ENCODE peak calls at places on chromosomes 2 and 18, in eight cellular contexts. One of them, this sample, is unnamed.

GRCh38 chr2:95531254-95531771 is 46.8 kb upstream of the TRIM43B start:
- DNase-seq in hippocampal formation: no peak
- DNase-seq in stimulated activated CD4-positive, alpha-beta T cell treated with anti-CD3 and anti-CD28 coated beads, Interleukin-4, amount 100 ng/mL, for 4 hours: no peak
- DNase-seq in H4: no peak
- DNase-seq in iPS-NIHi11: peak; percentile 7
- DNase-seq in foreskin fibroblast: no peak
- DNase-seq in cardiac fibroblast: peak; percentile 13
- DNase-seq in epithelial cell of prostate: no peak
- DNase-seq in this sample: peak; percentile 74

GRCh38 chr2:213089438-213089837 is 62.0 kb downstream of the IKZF2 start:
- DNase-seq in epithelial cell of prostate: no peak
- DNase-seq in hippocampal formation: no peak
- DNase-seq in cardiac fibroblast: peak; percentile 65
- DNase-seq in stimulated activated CD4-positive, alpha-beta T cell treated with anti-CD3 and anti-CD28 coated beads, Interleukin-4, amount 100 ng/mL, for 4 hours: no peak
- DNase-seq in iPS-NIHi11: no peak
- DNase-seq in foreskin fibroblast: peak; percentile 36
- DNase-seq in H4: no peak
- DNase-seq in this sample: no peak

GRCh38 chr2:164155558-164155957 is 419.8 kb upstream of the FIGN start:
- DNase-seq in H4: no peak
- DNase-seq in foreskin fibroblast: no peak
- DNase-seq in stimulated activated CD4-positive, alpha-beta T cell treated with anti-CD3 and anti-CD28 coated beads, Interleukin-4, amount 100 ng/mL, for 4 hours: no peak
- DNase-seq in iPS-NIHi11: no peak
- DNase-seq in cardiac fibroblast: no peak
- DNase-seq in hippocampal formation: no peak
- DNase-seq in epithelial cell of prostate: no peak
- DNase-seq in this sample: no peak

GRCh38 chr18:49560277-49561126 is 1.4 kb upstream of the LIPG start:
- DNase-seq in H4: no peak
- DNase-seq in cardiac fibroblast: peak; percentile 27
- DNase-seq in iPS-NIHi11: peak; percentile 29
- DNase-seq in hippocampal formation: no peak
- DNase-seq in foreskin fibroblast: no peak
- DNase-seq in epithelial cell of prostate: no peak
- DNase-seq in stimulated activated CD4-positive, alpha-beta T cell treated with anti-CD3 and anti-CD28 coated beads, Interleukin-4, amount 100 ng/mL, for 4 hours: no peak
- DNase-seq in this sample: no peak

GRCh38 chr2:871926-872680 is 78.5 kb upstream of the SNTG2 start:
- DNase-seq in cardiac fibroblast: no peak
- DNase-seq in hippocampal formation: no peak
- DNase-seq in epithelial cell of prostate: no peak
- DNase-seq in stimulated activated CD4-positive, alpha-beta T cell treated with anti-CD3 and anti-CD28 coated beads, Interleukin-4, amount 100 ng/mL, for 4 hours: no peak
- DNase-seq in iPS-NIHi11: no peak
- DNase-seq in foreskin fibroblast: no peak
- DNase-seq in H4: no peak
- DNase-seq in this sample: no peak

GRCh38 chr18:35127201-35127600 is 86.0 kb downstream of the MAPRE2 start:
- DNase-seq in iPS-NIHi11: peak; percentile 67
- DNase-seq in cardiac fibroblast: peak; percentile 30
- DNase-seq in epithelial cell of prostate: no peak
- DNase-seq in hippocampal formation: no peak
- DNase-seq in foreskin fibroblast: no peak
- DNase-seq in stimulated activated CD4-positive, alpha-beta T cell treated with anti-CD3 and anti-CD28 coated beads, Interleukin-4, amount 100 ng/mL, for 4 hours: no peak
- DNase-seq in H4: no peak
- DNase-seq in this sample: no peak

GRCh38 chr2:160205511-160205910 is 5.4 kb upstream of the ITGB6 start:
- DNase-seq in H4: peak; percentile 97
- DNase-seq in cardiac fibroblast: peak; percentile 99
- DNase-seq in iPS-NIHi11: peak; percentile 49
- DNase-seq in stimulated activated CD4-positive, alpha-beta T cell treated with anti-CD3 and anti-CD28 coated beads, Interleukin-4, amount 100 ng/mL, for 4 hours: no peak
- DNase-seq in hippocampal formation: no peak
- DNase-seq in epithelial cell of prostate: peak; percentile 98
- DNase-seq in foreskin fibroblast: peak; percentile 97
- DNase-seq in this sample: no peak

GRCh38 chr2:152623076-152623740 is 94.1 kb downstream of the PRPF40A start:
- DNase-seq in stimulated activated CD4-positive, alpha-beta T cell treated with anti-CD3 and anti-CD28 coated beads, Interleukin-4, amount 100 ng/mL, for 4 hours: no peak
- DNase-seq in cardiac fibroblast: no peak
- DNase-seq in epithelial cell of prostate: no peak
- DNase-seq in hippocampal formation: no peak
- DNase-seq in iPS-NIHi11: no peak
- DNase-seq in foreskin fibroblast: no peak
- DNase-seq in H4: no peak
- DNase-seq in this sample: no peak

GRCh38 chr2:939936-940620 is 10.6 kb upstream of the SNTG2 start:
- DNase-seq in stimulated activated CD4-positive, alpha-beta T cell treated with anti-CD3 and anti-CD28 coated beads, Interleukin-4, amount 100 ng/mL, for 4 hours: no peak
- DNase-seq in hippocampal formation: no peak
- DNase-seq in iPS-NIHi11: no peak
- DNase-seq in cardiac fibroblast: peak; percentile 63
- DNase-seq in H4: no peak
- DNase-seq in epithelial cell of prostate: no peak
- DNase-seq in foreskin fibroblast: peak; percentile 85
- DNase-seq in this sample: no peak

GRCh38 chr2:216139884-216140283 is 30.7 kb downstream of the XRCC5 start:
- DNase-seq in H4: peak; percentile 31
- DNase-seq in iPS-NIHi11: peak; percentile 63
- DNase-seq in cardiac fibroblast: peak; percentile 23
- DNase-seq in stimulated activated CD4-positive, alpha-beta T cell treated with anti-CD3 and anti-CD28 coated beads, Interleukin-4, amount 100 ng/mL, for 4 hours: peak; percentile 4
- DNase-seq in foreskin fibroblast: no peak
- DNase-seq in hippocampal formation: no peak
- DNase-seq in epithelial cell of prostate: no peak
- DNase-seq in this sample: no peak

GRCh38 chr2:152573168-152573567 is 144.1 kb downstream of the PRPF40A start:
- DNase-seq in iPS-NIHi11: no peak
- DNase-seq in cardiac fibroblast: peak; percentile 89
- DNase-seq in foreskin fibroblast: peak; percentile 66
- DNase-seq in H4: no peak
- DNase-seq in hippocampal formation: peak; percentile 32
- DNase-seq in stimulated activated CD4-positive, alpha-beta T cell treated with anti-CD3 and anti-CD28 coated beads, Interleukin-4, amount 100 ng/mL, for 4 hours: peak; percentile 42
- DNase-seq in epithelial cell of prostate: peak; percentile 43
- DNase-seq in this sample: peak; percentile 56

GRCh38 chr2:101428413-101429176 is 41.3 kb upstream of the CREG2 start:
- DNase-seq in cardiac fibroblast: no peak
- DNase-seq in iPS-NIHi11: no peak
- DNase-seq in epithelial cell of prostate: no peak
- DNase-seq in H4: no peak
- DNase-seq in foreskin fibroblast: no peak
- DNase-seq in stimulated activated CD4-positive, alpha-beta T cell treated with anti-CD3 and anti-CD28 coated beads, Interleukin-4, amount 100 ng/mL, for 4 hours: no peak
- DNase-seq in hippocampal formation: no peak
- DNase-seq in this sample: no peak

GRCh38 chr2:62197609-62198236 is 1.8 kb downstream of the B3GNT2 start:
- DNase-seq in hippocampal formation: no peak
- DNase-seq in stimulated activated CD4-positive, alpha-beta T cell treated with anti-CD3 and anti-CD28 coated beads, Interleukin-4, amount 100 ng/mL, for 4 hours: peak; percentile 7
- DNase-seq in epithelial cell of prostate: no peak
- DNase-seq in foreskin fibroblast: no peak
- DNase-seq in iPS-NIHi11: peak; percentile 69
- DNase-seq in H4: no peak
- DNase-seq in cardiac fibroblast: no peak
- DNase-seq in this sample: no peak

GRCh38 chr18:6107794-6108193 is 212.5 kb upstream of the TMEM200C start:
- DNase-seq in foreskin fibroblast: no peak
- DNase-seq in stimulated activated CD4-positive, alpha-beta T cell treated with anti-CD3 and anti-CD28 coated beads, Interleukin-4, amount 100 ng/mL, for 4 hours: no peak
- DNase-seq in H4: no peak
- DNase-seq in iPS-NIHi11: no peak
- DNase-seq in hippocampal formation: no peak
- DNase-seq in cardiac fibroblast: no peak
- DNase-seq in epithelial cell of prostate: no peak
- DNase-seq in this sample: no peak

GRCh38 chr2:106296182-106296815 is 102.2 kb upstream of the UXS1 start:
- DNase-seq in cardiac fibroblast: no peak
- DNase-seq in epithelial cell of prostate: no peak
- DNase-seq in foreskin fibroblast: no peak
- DNase-seq in stimulated activated CD4-positive, alpha-beta T cell treated with anti-CD3 and anti-CD28 coated beads, Interleukin-4, amount 100 ng/mL, for 4 hours: no peak
- DNase-seq in H4: no peak
- DNase-seq in iPS-NIHi11: no peak
- DNase-seq in hippocampal formation: no peak
- DNase-seq in this sample: no peak

GRCh38 chr18:907880-908512 is 3.3 kb downstream of the ADCYAP1 start:
- DNase-seq in H4: no peak
- DNase-seq in cardiac fibroblast: no peak
- DNase-seq in hippocampal formation: no peak
- DNase-seq in iPS-NIHi11: peak; percentile 33
- DNase-seq in foreskin fibroblast: no peak
- DNase-seq in stimulated activated CD4-positive, alpha-beta T cell treated with anti-CD3 and anti-CD28 coated beads, Interleukin-4, amount 100 ng/mL, for 4 hours: no peak
- DNase-seq in epithelial cell of prostate: no peak
- DNase-seq in this sample: no peak

GRCh38 chr2:14776216-14776615 is 143.7 kb downstream of the LRATD1 start:
- DNase-seq in H4: no peak
- DNase-seq in cardiac fibroblast: no peak
- DNase-seq in hippocampal formation: no peak
- DNase-seq in iPS-NIHi11: no peak
- DNase-seq in foreskin fibroblast: no peak
- DNase-seq in stimulated activated CD4-positive, alpha-beta T cell treated with anti-CD3 and anti-CD28 coated beads, Interleukin-4, amount 100 ng/mL, for 4 hours: no peak
- DNase-seq in epithelial cell of prostate: no peak
- DNase-seq in this sample: no peak

GRCh38 chr2:44360749-44361329 is 455 bp downstream of the PREPL start:
- DNase-seq in H4: peak; percentile 7
- DNase-seq in cardiac fibroblast: no peak
- DNase-seq in epithelial cell of prostate: no peak
- DNase-seq in iPS-NIHi11: no peak
- DNase-seq in foreskin fibroblast: no peak
- DNase-seq in hippocampal formation: no peak
- DNase-seq in stimulated activated CD4-positive, alpha-beta T cell treated with anti-CD3 and anti-CD28 coated beads, Interleukin-4, amount 100 ng/mL, for 4 hours: peak; percentile 19
- DNase-seq in this sample: no peak

GRCh38 chr18:42233908-42234307 is 278.9 kb downstream of the PIK3C3 start:
- DNase-seq in foreskin fibroblast: no peak
- DNase-seq in H4: no peak
- DNase-seq in stimulated activated CD4-positive, alpha-beta T cell treated with anti-CD3 and anti-CD28 coated beads, Interleukin-4, amount 100 ng/mL, for 4 hours: no peak
- DNase-seq in iPS-NIHi11: no peak
- DNase-seq in cardiac fibroblast: no peak
- DNase-seq in hippocampal formation: no peak
- DNase-seq in epithelial cell of prostate: no peak
- DNase-seq in this sample: no peak

GRCh38 chr18:49639643-49640361 is 77.9 kb downstream of the LIPG start:
- DNase-seq in H4: no peak
- DNase-seq in hippocampal formation: no peak
- DNase-seq in epithelial cell of prostate: no peak
- DNase-seq in stimulated activated CD4-positive, alpha-beta T cell treated with anti-CD3 and anti-CD28 coated beads, Interleukin-4, amount 100 ng/mL, for 4 hours: no peak
- DNase-seq in iPS-NIHi11: no peak
- DNase-seq in cardiac fibroblast: peak; percentile 67
- DNase-seq in foreskin fibroblast: no peak
- DNase-seq in this sample: no peak

GRCh38 chr2:198314559-198315153 is 510.3 kb downstream of the PLCL1 start:
- DNase-seq in hippocampal formation: no peak
- DNase-seq in epithelial cell of prostate: no peak
- DNase-seq in foreskin fibroblast: peak; percentile 48
- DNase-seq in stimulated activated CD4-positive, alpha-beta T cell treated with anti-CD3 and anti-CD28 coated beads, Interleukin-4, amount 100 ng/mL, for 4 hours: no peak
- DNase-seq in iPS-NIHi11: peak; percentile 30
- DNase-seq in H4: peak; percentile 70
- DNase-seq in cardiac fibroblast: peak; percentile 79
- DNase-seq in this sample: peak; percentile 60

This sample was measured in G401.